ENCODE peak calls at places on chromosomes 1 and 21, in five cellular contexts. J is fibroblast of lung, Y is mammary epithelial cell, L is PC-9, E is neural progenitor cell. G is an unnamed sample.

GRCh38 chr1:55682198-55682597 is 467.0 kb upstream of the USP24 start:
- DNase-seq in E (no peak), L (no peak), J (no peak), Y (no peak), G (no peak)

GRCh38 chr1:244963231-244963826 is 99.0 kb upstream of the HNRNPU start:
- DNase-seq in J (peak), L (no peak), E (no peak), Y (no peak), G (no peak)

GRCh38 chr1:38068980-38069340 is 22.4 kb upstream of the POU3F1 start:
- DNase-seq in E (no peak), J (no peak), Y (no peak), L (no peak), G (no peak)

GRCh38 chr1:10606070-10606469 is 131.3 kb downstream of the PEX14 start:
- DNase-seq in E (no peak), J (no peak), Y (no peak), L (no peak), G (no peak)

GRCh38 chr1:201562257-201562656 is 23.3 kb downstream of the NAV1 start:
- DNase-seq in E (no peak), Y (no peak), J (peak), L (no peak), G (no peak)

GRCh38 chr1:89945852-89946476 is 48.9 kb upstream of the ZNF326 start:
- DNase-seq in L (no peak), J (no peak), Y (peak), E (no peak), G (no peak)

GRCh38 chr1:153122831-153123421 is 9.6 kb upstream of the SPRR2F start:
- DNase-seq in E (peak), J (no peak), L (peak), Y (peak), G (peak)

GRCh38 chr21:42221581-42222345 is 2.8 kb downstream of the ABCG1 start:
- DNase-seq in Y (peak), J (peak), E (no peak), L (no peak), G (no peak)

GRCh38 chr1:118122234-118123004 is 62.6 kb downstream of the SPAG17 start:
- DNase-seq in J (no peak), E (no peak), L (no peak), Y (peak), G (no peak)

GRCh38 chr21:44517175-44517899 is 22.7 kb downstream of the KRTAP10-1 start:
- DNase-seq in L (no peak), Y (no peak), J (peak), E (no peak), G (peak)

GRCh38 chr1:69982992-69983391 is 222.4 kb downstream of the LRRC40 start:
- DNase-seq in Y (peak), E (no peak), J (peak), L (no peak), G (no peak)

GRCh38 chr21:45763074-45763473 is 119.5 kb downstream of the PCBP3 start:
- DNase-seq in E (no peak), Y (no peak), L (no peak), J (no peak), G (no peak)

GRCh38 chr1:212903664-212904063 is 45.6 kb downstream of the FLVCR1 start:
- DNase-seq in E (no peak), L (no peak), J (no peak), Y (no peak), G (no peak)

GRCh38 chr1:36938807-36939206 is 95.5 kb downstream of the GRIK3 start:
- DNase-seq in Y (no peak), J (no peak), E (no peak), L (no peak), G (no peak)

GRCh38 chr1:248622491-248623106 is 12.3 kb downstream of the OR2T11 start:
- DNase-seq in Y (peak), L (no peak), J (peak), E (no peak), G (peak)

GRCh38 chr21:46634966-46635323 is 529 bp upstream of the PRMT2 start:
- DNase-seq in J (peak), E (peak), L (no peak), Y (peak), G (peak)

GRCh38 chr1:181538836-181539235 is 55.5 kb downstream of the CACNA1E start:
- DNase-seq in J (no peak), L (no peak), E (no peak), Y (peak), G (no peak)

DNA sequence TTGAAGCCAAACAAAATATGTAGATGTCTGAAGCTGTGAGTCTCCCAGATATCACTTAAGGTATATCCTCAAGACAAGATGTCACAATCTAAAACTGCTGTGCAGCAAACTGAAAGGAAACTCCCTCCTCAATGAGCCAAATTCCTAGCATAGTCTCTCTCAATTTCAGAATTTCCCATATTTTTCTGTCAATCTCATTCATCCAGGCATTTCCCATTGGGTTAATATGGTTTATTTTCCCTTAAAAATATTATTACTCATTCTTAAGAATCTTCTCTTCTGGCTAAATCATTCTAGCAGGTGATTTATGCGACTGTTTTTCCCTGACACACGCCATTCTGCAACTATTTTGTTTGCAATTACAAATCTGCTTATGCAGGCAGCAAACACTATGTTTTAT is 70.0 kb downstream of the TNFSF4 start:
- DNase-seq in L (no peak), J (no peak), Y (peak), E (no peak), G (no peak)
- TF ChIP-seq EZH2 in L (no peak), J (no peak), Y (no peak), E (no peak), G (no peak)

GRCh38 chr1:26826261-26827201 is at the start of gene ZDHHC18:
- DNase-seq in E (peak), Y (peak), J (peak), L (peak), G (peak)
- H3K27ac ChIP-seq in E (no peak), Y (peak), J (no peak), L (peak), G (no peak)

DNA sequence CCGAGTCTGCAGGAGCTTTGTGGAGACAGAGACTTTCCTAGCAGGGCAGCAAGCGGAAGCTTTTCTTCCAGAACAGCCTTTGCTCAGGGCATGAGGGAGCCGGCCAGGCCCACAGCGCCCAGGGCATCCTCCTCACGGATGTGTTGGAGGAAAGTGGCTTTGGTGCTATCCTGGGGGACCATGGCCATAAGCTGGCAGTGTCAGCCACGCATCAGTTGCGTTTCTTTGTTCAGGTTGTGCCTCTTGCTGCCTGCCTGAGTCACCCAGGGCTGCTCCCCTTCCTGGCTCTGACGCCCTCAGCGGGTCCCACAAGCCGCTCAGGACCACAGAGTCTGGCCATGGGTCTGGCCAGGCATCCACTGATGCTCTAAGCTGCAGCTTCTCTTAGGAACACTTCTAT is 39.6 kb upstream of the PRSS38 start:
- DNase-seq in J (no peak), E (no peak), Y (no peak), L (no peak), G (no peak)
- TF ChIP-seq EZH2 in J (no peak), E (no peak), Y (no peak), L (no peak), G (no peak)

DNA sequence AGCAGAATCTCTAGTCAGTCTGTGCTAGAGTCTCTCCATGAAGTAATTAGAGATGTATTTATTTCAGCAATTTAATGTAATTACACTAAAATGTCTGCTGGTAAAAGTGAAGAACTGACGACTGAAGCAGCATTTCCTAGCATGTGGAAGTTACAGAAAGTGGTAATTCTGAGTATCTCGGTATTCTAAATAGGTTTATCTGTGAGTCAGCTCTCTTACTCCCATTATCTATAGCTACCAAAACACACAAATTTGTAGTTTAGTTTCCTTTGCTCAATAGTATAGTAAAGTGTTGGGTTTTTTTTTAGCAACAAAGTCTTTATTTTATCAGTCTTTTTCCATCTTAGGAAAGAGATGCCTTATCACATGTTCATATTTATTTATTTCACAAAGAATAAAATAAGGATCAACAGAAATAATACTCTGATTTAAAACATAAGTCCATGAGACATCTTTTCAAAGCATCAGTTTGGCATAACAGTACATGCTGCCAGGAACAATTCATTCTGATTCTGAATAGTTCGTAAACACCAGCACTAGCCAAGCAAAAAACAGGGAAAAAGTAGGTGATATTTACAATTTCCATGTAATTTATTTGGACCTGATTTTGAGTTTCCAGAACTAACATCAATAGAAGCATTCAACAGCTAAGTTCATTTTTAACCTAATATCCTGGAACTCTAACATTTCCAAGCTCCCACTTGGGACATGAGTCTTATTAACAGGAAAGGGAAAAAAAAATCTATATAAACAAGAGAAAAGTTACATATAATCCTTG is 76.3 kb downstream of the KCNT2 start:
- DNase-seq in Y (no peak), J (no peak), L (no peak), E (no peak), G (no peak)
- H3K27ac ChIP-seq in Y (no peak), J (no peak), L (no peak), E (no peak), G (no peak)